ENCODE peak calls at places on chromosomes 1 and 21, in seven cellular contexts. H is thoracic aorta, V is K562, G is omental fat pad, M is RPMI8226, O is right cardiac atrium, U is GM20000. Q is an unnamed sample.

GRCh38 chr1:18951818-18952391 is 4.6 kb downstream of the IFFO2 start:
- DNase-seq in G (no peak), V (no peak), M (no peak), U (peak; percentile 87), O (peak; percentile 55), H (no peak), Q (no peak)

GRCh38 chr1:200275415-200275814 is 134.4 kb downstream of the ZNF281 start:
- DNase-seq in H (no peak), G (no peak), U (no peak), M (no peak), V (peak; percentile 41), O (no peak), Q (no peak)

GRCh38 chr1:3172431-3173112 is 103.6 kb downstream of the PRDM16 start:
- DNase-seq in O (peak; percentile 32), H (no peak), U (no peak), V (peak; percentile 31), M (no peak), G (no peak), Q (no peak)

GRCh38 chr1:182397653-182398388 is 2.6 kb downstream of the TEDDM1 start:
- DNase-seq in U (no peak), G (no peak), M (no peak), O (peak; percentile 50), V (no peak), H (no peak), Q (no peak)

GRCh38 chr21:45244799-45245340 is 42.8 kb downstream of the POFUT2 start:
- DNase-seq in O (no peak), G (no peak), H (no peak), U (no peak), V (no peak), M (no peak), Q (no peak)

GRCh38 chr21:31316488-31317169 is 27.4 kb downstream of the TIAM1 start:
- DNase-seq in U (no peak), O (no peak), M (no peak), H (no peak), G (no peak), V (no peak), Q (no peak)

GRCh38 chr1:234598974-234599616 is 10.9 kb downstream of the IRF2BP2 start:
- DNase-seq in H (no peak), O (peak; percentile 73), M (peak; percentile 42), V (no peak), G (no peak), U (no peak), Q (no peak)

GRCh38 chr21:31221051-31221450 is 123.0 kb downstream of the TIAM1 start:
- DNase-seq in V (no peak), G (no peak), O (no peak), M (no peak), U (no peak), H (no peak), Q (no peak)

GRCh38 chr1:93000291-93000690 is 39.0 kb upstream of the DIPK1A start:
- DNase-seq in U (no peak), M (no peak), V (no peak), O (no peak), G (no peak), H (no peak), Q (no peak)

Q was measured in suprapubic skin.